ENCODE peak calls at places on chromosomes 3 and 15, in seven cellular contexts. S is BJ, X is HCT116, J is AG09309, B is left lung, U is cardiac fibroblast, I is NB4. G is an unnamed sample.

GRCh38 chr3:123611077-123611476 is 26.2 kb upstream of the HACD2 start:
- DNase-seq in S (no peak), X (no peak), J (no peak), B (no peak), U (no peak), I (no peak), G (no peak)

GRCh38 chr3:171774516-171774915 is 35.8 kb downstream of the PLD1 start:
- DNase-seq in S (no peak), X (no peak), J (no peak), B (no peak), U (no peak), I (no peak), G (no peak)

GRCh38 chr3:156107504-156107903 is 12.9 kb upstream of the KCNAB1 start:
- DNase-seq in S (no peak), X (no peak), J (no peak), B (no peak), U (no peak), I (no peak), G (no peak)

GRCh38 chr15:87287156-87287555 is 969.4 kb downstream of the NTRK3 start:
- DNase-seq in S (peak), X (no peak), J (peak), B (no peak), U (peak), I (no peak), G (peak)

GRCh38 chr3:186024210-186024609 is 84.7 kb downstream of the ETV5 start:
- DNase-seq in S (no peak), X (no peak), J (no peak), B (no peak), U (no peak), I (no peak), G (peak)

GRCh38 chr15:26971303-26972018 is 480 bp downstream of the GABRG3 start:
- DNase-seq in S (no peak), X (no peak), J (no peak), B (no peak), U (no peak), I (no peak), G (no peak)

GRCh38 chr3:123066599-123066895 is 278 bp upstream of the PDIA5 start:
- DNase-seq in S (no peak), X (no peak), J (no peak), B (no peak), U (no peak), I (no peak), G (no peak)

GRCh38 chr3:18715208-18715607 is 290.1 kb upstream of the SATB1 start:
- DNase-seq in S (no peak), X (no peak), J (no peak), B (no peak), U (no peak), I (no peak), G (no peak)

GRCh38 chr15:73284073-73284472 is 84.7 kb downstream of the HCN4 start:
- DNase-seq in S (no peak), X (no peak), J (no peak), B (no peak), U (peak), I (peak), G (peak)

GRCh38 chr3:5055352-5056004 is 66.6 kb upstream of the ARL8B start:
- DNase-seq in S (no peak), X (no peak), J (no peak), B (no peak), U (no peak), I (peak), G (no peak)

GRCh38 chr3:127790009-127790533 is 32.2 kb downstream of the MGLL start:
- DNase-seq in S (no peak), X (no peak), J (no peak), B (no peak), U (no peak), I (no peak), G (no peak)

GRCh38 chr15:82742134-82742533 is 32.5 kb upstream of the AP3B2 start:
- DNase-seq in S (no peak), X (no peak), J (no peak), B (no peak), U (no peak), I (no peak), G (no peak)

GRCh38 chr3:23594897-23595670 is 210.7 kb upstream of the UBE2E1 start:
- DNase-seq in S (no peak), X (no peak), J (no peak), B (no peak), U (peak), I (peak), G (peak)

GRCh38 chr3:51670053-51670666 is 892 bp upstream of the TEX264 start:
- DNase-seq in S (no peak), X (no peak), J (no peak), B (no peak), U (no peak), I (no peak), G (no peak)

GRCh38 chr3:141796436-141797166 is 33.4 kb downstream of the GRK7 start:
- DNase-seq in S (no peak), X (no peak), J (no peak), B (peak), U (peak), I (peak), G (peak)

GRCh38 chr15:77753238-77753873 is 120.6 kb upstream of the LINGO1 start:
- DNase-seq in S (no peak), X (no peak), J (no peak), B (no peak), U (peak), I (peak), G (no peak)

GRCh38 chr15:56411122-56411749 is 46.0 kb downstream of the TEX9 start:
- DNase-seq in S (no peak), X (no peak), J (no peak), B (no peak), U (peak), I (no peak), G (no peak)

GRCh38 chr3:33159234-33159633 is 45.4 kb downstream of the CRTAP start:
- DNase-seq in S (no peak), X (no peak), J (no peak), B (no peak), U (no peak), I (no peak), G (no peak)

GRCh38 chr3:141255864-141256263 is 24.2 kb downstream of the PXYLP1 start:
- DNase-seq in S (no peak), X (no peak), J (no peak), B (no peak), U (peak), I (no peak), G (peak)

DNA sequence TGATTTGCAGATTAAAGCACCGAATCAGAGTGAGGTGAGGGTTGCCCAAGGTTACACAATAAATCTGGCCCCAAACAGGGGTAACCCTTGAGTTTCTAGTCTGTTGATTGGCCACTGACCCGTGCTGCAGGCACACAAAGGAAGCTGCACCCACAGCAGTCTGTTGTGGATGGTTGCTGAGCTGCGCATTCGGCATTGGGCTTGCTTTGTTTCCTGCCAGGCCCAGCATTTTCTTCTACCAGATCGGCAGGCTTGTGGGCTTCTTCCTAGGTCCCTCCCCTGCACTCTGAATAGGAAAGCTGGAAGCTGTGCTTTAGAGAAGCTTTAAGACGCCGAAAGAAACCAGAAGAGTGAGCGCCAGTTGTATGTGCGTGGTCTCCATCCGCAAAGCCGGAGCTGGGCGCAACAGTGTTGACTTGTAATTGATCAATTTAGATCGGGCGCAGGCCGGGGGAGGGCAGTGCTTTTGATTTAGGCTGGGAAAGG is 12.1 kb downstream of the B3GNT5 start:
- DNase-seq in S (no peak), X (no peak), J (no peak), B (no peak), U (peak), I (peak), G (peak)
- H3K4me3 ChIP-seq in S (no peak), X (no peak), J (no peak), B (no peak), U (peak), I (no peak), G (no peak)

DNA sequence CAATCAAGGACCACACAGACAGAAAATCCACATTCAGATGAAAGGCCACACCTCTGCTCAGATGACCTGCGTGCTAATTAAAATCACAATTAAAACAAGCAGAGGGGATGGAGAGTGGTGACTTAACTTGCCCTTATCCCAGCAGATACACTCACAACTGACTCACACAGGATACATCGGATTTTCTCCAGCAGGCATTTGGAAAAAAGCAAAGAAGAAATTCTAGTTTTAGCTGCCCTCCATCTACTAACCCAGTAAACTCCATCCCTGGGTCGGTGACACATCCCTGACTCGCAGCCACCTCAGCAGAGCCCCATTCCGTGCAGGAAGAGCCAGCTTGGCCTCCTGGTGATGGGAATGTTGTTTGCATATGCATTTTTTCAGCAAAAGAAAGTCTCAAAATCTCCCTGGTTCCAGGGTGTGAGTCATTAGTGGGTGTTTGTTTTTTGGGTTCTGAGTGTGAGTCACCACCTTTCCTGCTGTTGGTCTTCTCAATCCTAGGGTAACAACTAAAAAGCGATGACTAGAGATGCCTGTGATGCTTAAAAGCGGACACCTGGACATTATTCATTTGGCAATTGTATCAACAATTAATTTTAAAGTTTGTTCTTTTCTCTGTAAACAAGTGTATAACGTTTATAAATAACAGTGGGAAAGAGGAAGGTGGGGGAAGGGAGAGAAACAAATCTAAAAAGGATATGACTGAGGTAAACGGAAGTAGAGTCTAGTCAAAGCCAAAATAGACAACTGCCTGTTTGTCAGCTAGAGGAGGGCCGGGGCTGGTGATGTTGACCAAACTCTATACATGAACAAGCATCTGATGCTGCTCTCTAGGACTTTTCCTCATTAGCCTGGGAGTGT is 49.8 kb upstream of the SLC4A7 start:
- DNase-seq in S (peak), X (peak), J (peak), B (peak), U (peak), I (peak), G (peak)
- H3K4me3 ChIP-seq in S (no peak), X (peak), J (no peak), B (no peak), U (no peak), I (no peak), G (no peak)

GRCh38 chr15:43292375-43293078 is 25.8 kb upstream of the TGM5 start:
- DNase-seq in S (peak), X (no peak), J (no peak), B (no peak), U (peak), I (no peak), G (peak)
- H3K4me3 ChIP-seq in S (no peak), X (no peak), J (no peak), B (no peak), U (no peak), I (no peak), G (no peak)

DNA sequence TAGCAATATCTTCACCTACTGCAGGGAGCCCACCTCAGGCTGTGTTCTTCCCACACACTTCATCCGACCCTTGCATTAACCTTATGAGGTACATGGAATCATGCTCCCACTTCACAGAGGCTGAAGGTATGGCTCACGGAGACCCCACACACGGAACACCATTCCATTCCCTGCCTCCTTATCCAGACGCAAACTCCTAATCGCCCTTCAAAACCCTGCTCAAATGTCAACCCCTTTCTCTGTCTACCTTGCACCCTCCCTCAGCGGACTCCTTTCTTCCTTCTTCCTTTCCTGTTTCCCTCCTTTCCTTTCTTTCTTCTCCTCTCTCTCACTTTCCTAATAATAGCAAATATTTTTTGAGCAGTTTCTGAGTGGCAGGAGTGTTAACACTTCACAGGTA is 23.8 kb downstream of the IQSEC1 start:
- DNase-seq in S (no peak), X (no peak), J (no peak), B (no peak), U (no peak), I (no peak), G (no peak)
- H3K4me3 ChIP-seq in S (no peak), X (no peak), J (no peak), B (no peak), U (no peak), I (no peak), G (no peak)

GRCh38 chr15:74789171-74789627 is 7.3 kb downstream of the CSK start:
- DNase-seq in S (no peak), X (no peak), J (no peak), B (no peak), U (no peak), I (no peak), G (no peak)

GRCh38 chr15:74791007-74791406 is 9.1 kb downstream of the CSK start:
- DNase-seq in S (no peak), X (no peak), J (no peak), B (no peak), U (no peak), I (no peak), G (no peak)

GRCh38 chr15:74791667-74792066 is 9.8 kb downstream of the CSK start:
- DNase-seq in S (no peak), X (no peak), J (no peak), B (no peak), U (no peak), I (no peak), G (no peak)

GRCh38 chr15:74789741-74790079 is 7.8 kb downstream of the CSK start:
- DNase-seq in S (no peak), X (no peak), J (no peak), B (no peak), U (no peak), I (no peak), G (no peak)

DNA sequence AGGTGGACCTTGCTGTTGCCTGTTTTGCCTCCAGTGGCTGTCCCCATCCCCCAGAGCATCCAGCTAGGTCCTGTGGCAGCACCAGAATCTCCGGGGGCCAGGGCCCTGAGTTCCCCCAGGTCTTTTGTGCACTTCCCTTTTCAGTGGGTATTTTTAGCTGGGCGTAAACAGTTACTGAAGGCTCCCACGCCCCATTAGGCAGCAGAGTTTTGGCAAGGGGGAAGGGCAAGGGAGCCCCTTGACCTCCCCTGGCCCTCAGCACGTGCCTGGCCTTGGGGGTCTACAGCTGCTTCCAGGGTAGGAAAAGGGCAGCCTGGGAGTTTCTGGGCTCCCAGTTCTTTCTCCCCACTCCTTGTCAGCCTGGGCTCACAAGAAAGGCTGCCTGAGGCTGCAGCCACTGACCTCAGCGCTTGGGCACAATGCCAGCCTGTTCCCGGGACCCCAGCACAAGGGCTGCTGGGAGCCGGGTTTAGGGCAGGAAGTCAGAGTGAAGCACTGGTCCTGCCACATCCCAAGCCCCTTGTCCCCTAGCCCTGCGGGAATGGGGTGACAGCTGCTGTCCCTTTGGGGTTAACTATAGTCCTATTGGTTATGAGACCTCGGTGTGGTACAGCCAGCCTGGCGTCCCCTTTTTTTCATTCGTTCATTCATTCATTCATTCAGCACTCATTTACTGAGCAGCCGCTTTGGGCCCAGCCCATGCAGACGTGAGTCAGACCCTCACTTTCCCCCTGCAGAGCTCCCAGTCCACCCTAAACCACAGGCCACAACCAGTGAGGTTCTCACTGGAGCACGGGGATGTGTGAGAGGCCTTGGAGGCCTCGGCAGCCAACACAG is 8.4 kb downstream of the CSK start:
- DNase-seq in S (no peak), X (no peak), J (no peak), B (peak), U (peak), I (peak), G (peak)
- H3K4me3 ChIP-seq in S (no peak), X (no peak), J (no peak), B (peak), U (no peak), I (peak), G (no peak)

GRCh38 chr3:48445277-48445882 is 1.2 kb upstream of the ATRIP start:
- DNase-seq in S (no peak), X (no peak), J (no peak), B (no peak), U (no peak), I (no peak), G (no peak)
- H3K4me3 ChIP-seq in S (no peak), X (peak), J (peak), B (peak), U (no peak), I (peak), G (peak)

GRCh38 chr3:187025656-187026320 is 95.5 kb downstream of the ST6GAL1 start:
- DNase-seq in S (no peak), X (no peak), J (no peak), B (no peak), U (no peak), I (no peak), G (no peak)

GRCh38 chr3:187027531-187027936 is 97.2 kb downstream of the ST6GAL1 start:
- DNase-seq in S (no peak), X (no peak), J (no peak), B (no peak), U (no peak), I (no peak), G (no peak)

GRCh38 chr3:187025254-187025655 is 94.9 kb downstream of the ST6GAL1 start:
- DNase-seq in S (no peak), X (no peak), J (no peak), B (no peak), U (no peak), I (no peak), G (no peak)

GRCh38 chr3:187024561-187025226 is 94.4 kb downstream of the ST6GAL1 start:
- DNase-seq in S (no peak), X (no peak), J (no peak), B (no peak), U (no peak), I (no peak), G (no peak)

GRCh38 chr3:187026321-187026678 is 96.0 kb downstream of the ST6GAL1 start:
- DNase-seq in S (no peak), X (no peak), J (no peak), B (no peak), U (no peak), I (no peak), G (no peak)
- H3K4me3 ChIP-seq in S (no peak), X (no peak), J (no peak), B (no peak), U (no peak), I (no peak), G (no peak)

G was measured in AG10803.